ENCODE peak calls at places on chromosomes 4 and X, in ten cellular contexts. C is neural crest cell; M is mucosa of gallbladder; E is cortex of kidney; Q is stimulated activated CD4-positive, alpha-beta T cell treated with anti-CD3 and anti-CD28 coated beads, Interleukin-4, amount 100 ng/mL, for 24 hours; O is stimulated activated CD8-positive, alpha-beta memory T cell treated with anti-CD3 and anti-CD28 coated beads, Interleukin-4, amount 100 ng/mL, for 24 hours; U is T-helper 9 cell; T is NCI-H1417; K is C1 segment of cervical spinal cord; V is Calu3. P is an unnamed sample.

GRCh38 chr4:80185787-80186548 is 11.3 kb upstream of the PRDM8 start:
- DNase-seq in T (no peak), M (no peak), V (no peak), U (no peak), K (no peak), O (no peak), Q (no peak), E (no peak), C (no peak), P (no peak)

GRCh38 chrX:39577976-39578962 is 519.5 kb downstream of the BCOR start:
- DNase-seq in K (no peak), M (no peak), U (no peak), C (no peak), O (peak; percentile 24), V (no peak), E (no peak), T (peak; percentile 23), Q (peak; percentile 64), P (no peak)

GRCh38 chrX:119885554-119886428 is 9.9 kb upstream of the AKAP14 start:
- DNase-seq in K (no peak), V (no peak), O (no peak), U (no peak), T (no peak), Q (no peak), E (no peak), C (no peak), M (no peak), P (no peak)

GRCh38 chr4:183300070-183300469 is 20.0 kb downstream of the CLDN22 start:
- DNase-seq in K (no peak), Q (no peak), M (no peak), O (no peak), C (no peak), U (no peak), V (no peak), E (no peak), T (no peak), P (no peak)

GRCh38 chrX:17376381-17377046 is 1.5 kb downstream of the NHS start:
- DNase-seq in T (peak; percentile 73), M (no peak), V (peak; percentile 17), K (peak; percentile 1), O (no peak), E (no peak), U (no peak), Q (no peak), C (no peak), P (no peak)

GRCh38 chr4:175671491-175671934 is 140.6 kb downstream of the GPM6A start:
- DNase-seq in K (peak; percentile 80), V (no peak), T (no peak), E (no peak), O (no peak), M (no peak), C (no peak), U (no peak), Q (no peak), P (peak; percentile 66)

GRCh38 chr4:56197387-56197786 is 189.9 kb downstream of the AASDH start:
- DNase-seq in K (no peak), O (no peak), V (peak; percentile 5), E (no peak), T (no peak), U (no peak), M (no peak), Q (no peak), C (no peak), P (no peak)

GRCh38 chr4:87326460-87326859 is 3.8 kb upstream of the HSD17B13 start:
- DNase-seq in Q (no peak), U (no peak), K (no peak), M (no peak), C (no peak), T (peak; percentile 67), O (no peak), V (no peak), E (no peak), P (no peak)

GRCh38 chr4:5998333-5998936 is 19.8 kb downstream of the C4orf50 start:
- DNase-seq in C (peak; percentile 74), O (peak; percentile 12), V (peak; percentile 53), E (no peak), U (peak; percentile 25), Q (peak; percentile 50), T (peak; percentile 87), K (peak; percentile 52), M (peak; percentile 57), P (peak; percentile 51)

GRCh38 chr4:141347738-141348524 is 127.2 kb downstream of the ZNF330 start:
- DNase-seq in V (no peak), O (no peak), U (no peak), T (no peak), K (no peak), M (no peak), Q (no peak), C (no peak), E (no peak), P (no peak)

GRCh38 chrX:378443-378842 is 8.3 kb downstream of the PPP2R3B start:
- DNase-seq in O (no peak), Q (no peak), M (no peak), U (no peak), T (no peak), K (no peak), V (no peak), C (no peak), E (no peak), P (no peak)

GRCh38 chr4:148163011-148163410 is 279.2 kb downstream of the NR3C2 start:
- DNase-seq in Q (no peak), U (no peak), O (no peak), C (no peak), V (no peak), M (no peak), E (no peak), K (no peak), T (no peak), P (no peak)

GRCh38 chr4:151468715-151469696 is 60.0 kb downstream of the FHIP1A start:
- DNase-seq in Q (no peak), K (no peak), E (no peak), M (no peak), T (no peak), C (no peak), V (no peak), U (no peak), O (no peak), P (no peak)

GRCh38 chrX:153793291-153793690 is 884 bp downstream of the IDH3G start:
- DNase-seq in E (no peak), U (no peak), O (no peak), T (no peak), K (no peak), V (no peak), M (no peak), C (no peak), Q (no peak), P (no peak)

GRCh38 chrX:10496345-10496965 is 123.9 kb downstream of the MID1 start:
- DNase-seq in T (no peak), U (no peak), V (no peak), K (no peak), O (no peak), Q (no peak), E (no peak), M (no peak), C (no peak), P (no peak)

GRCh38 chrX:50814701-50815476 is 895 bp upstream of the SHROOM4 start:
- DNase-seq in M (no peak), U (no peak), K (no peak), Q (no peak), V (no peak), C (no peak), E (no peak), T (no peak), O (no peak), P (peak; percentile 49)

GRCh38 chr4:31343058-31343457 is 622.9 kb downstream of the PCDH7 start:
- DNase-seq in T (peak; percentile 3), U (no peak), M (no peak), K (no peak), V (no peak), Q (no peak), O (no peak), E (no peak), C (no peak), P (no peak)

GRCh38 chrX:135596495-135596894 is 76.0 kb downstream of the INTS6L start:
- DNase-seq in K (no peak), V (peak; percentile 20), T (peak; percentile 46), C (peak; percentile 45), Q (peak; percentile 40), M (no peak), U (peak; percentile 35), E (no peak), O (peak; percentile 31), P (no peak)

GRCh38 chr4:182179105-182179504 is 64.1 kb upstream of the TENM3 start:
- DNase-seq in C (no peak), M (no peak), K (no peak), Q (no peak), U (no peak), O (no peak), E (no peak), T (peak; percentile 75), V (no peak), P (no peak)